ENCODE peak calls at places on chromosomes 4 and X, in four cellular contexts. L is WTC11, O is K562, R is HepG2. A is an unnamed sample.

GRCh38 chr4:173237152-173237551 is 68.5 kb downstream of the GALNT7 start:
- DNase-seq in O (peak), R (no peak), L (no peak), A (no peak)

GRCh38 chr4:138741778-138742377 is 273.7 kb upstream of the NOCT start:
- DNase-seq in L (no peak), O (no peak), R (no peak), A (no peak)

GRCh38 chr4:158787718-158788441 is 19.1 kb downstream of the FNIP2 start:
- DNase-seq in O (no peak), L (no peak), R (no peak), A (no peak)

GRCh38 chrX:42087960-42088359 is 164.6 kb upstream of the CASK start:
- DNase-seq in L (no peak), O (no peak), R (no peak), A (no peak)

GRCh38 chr4:108272046-108272445 is 103.3 kb upstream of the LEF1 start:
- DNase-seq in R (no peak), L (no peak), O (no peak), A (no peak)

GRCh38 chr4:158949094-158949493 is 153.8 kb upstream of the RAPGEF2 start:
- DNase-seq in R (no peak), O (no peak), L (no peak), A (no peak)

GRCh38 chr4:159284733-159285132 is 181.9 kb downstream of the RAPGEF2 start:
- DNase-seq in O (no peak), R (no peak), L (no peak), A (no peak)

GRCh38 chr4:167041524-167041923 is 192.8 kb downstream of the SPOCK3 start:
- DNase-seq in O (no peak), L (no peak), R (no peak), A (no peak)

GRCh38 chr4:103268746-103269145 is 70.6 kb upstream of the CENPE start:
- DNase-seq in O (no peak), R (no peak), L (no peak), A (no peak)

GRCh38 chr4:89296871-89297270 is 10.7 kb downstream of the GPRIN3 start:
- DNase-seq in O (no peak), R (no peak), L (no peak), A (no peak)

GRCh38 chr4:142656178-142656577 is 189.9 kb downstream of the INPP4B start:
- DNase-seq in O (no peak), R (no peak), L (peak), A (no peak)

GRCh38 chr4:1249148-1249730 is 309 bp upstream of the CTBP1 start:
- DNase-seq in R (peak), O (peak), L (peak), A (peak)

GRCh38 chr4:175947117-175947722 is 118.4 kb upstream of the WDR17 start:
- DNase-seq in L (no peak), O (no peak), R (peak), A (no peak)

GRCh38 chr4:118270492-118270891 is 82.3 kb downstream of the PRSS12 start:
- DNase-seq in O (no peak), L (no peak), R (peak), A (peak)

GRCh38 chr4:5635826-5636196 is 72.5 kb downstream of the EVC2 start:
- DNase-seq in L (no peak), R (no peak), O (no peak), A (no peak)

GRCh38 chrX:138756234-138756633 is 44.7 kb upstream of the FGF13 start:
- DNase-seq in R (no peak), L (peak), O (no peak), A (peak)

GRCh38 chr4:7328913-7329638 is 105.7 kb downstream of the PSAPL1 start:
- DNase-seq in R (no peak), O (no peak), L (no peak), A (no peak)

GRCh38 chr4:74675673-74676279 is 118.5 kb downstream of the BTC start:
- DNase-seq in R (peak), L (no peak), O (peak), A (peak)

GRCh38 chr4:63764400-63764799 is 644.9 kb downstream of the TECRL start:
- DNase-seq in R (no peak), O (no peak), L (no peak), A (no peak)

GRCh38 chrX:69067841-69068240 is 97.4 kb downstream of the PJA1 start:
- DNase-seq in O (no peak), R (no peak), L (no peak), A (no peak)

GRCh38 chrX:24266996-24267395 is 46.9 kb downstream of the SUPT20HL2 start:
- DNase-seq in L (no peak), O (no peak), R (no peak), A (no peak)

GRCh38 chrX:136710324-136710951 is 62.5 kb downstream of the CD40LG start:
- DNase-seq in R (no peak), O (no peak), L (no peak), A (no peak)

GRCh38 chrX:48919947-48920712 is 1.3 kb upstream of the PIM2 start:
- DNase-seq in R (no peak), L (no peak), O (peak), A (no peak)

GRCh38 chr4:41505161-41505653 is 32.8 kb upstream of the LIMCH1 start:
- DNase-seq in L (no peak), O (no peak), R (no peak), A (no peak)

GRCh38 chr4:5656415-5656814 is 51.9 kb downstream of the EVC2 start:
- DNase-seq in O (no peak), R (no peak), L (no peak), A (no peak)

GRCh38 chr4:150297861-150298474 is 219.7 kb downstream of the DCLK2 start:
- DNase-seq in L (peak), O (peak), R (peak), A (no peak)

GRCh38 chr4:28073860-28074555 is 1213.4 kb downstream of the STIM2 start:
- DNase-seq in L (peak), R (peak), O (no peak), A (no peak)

GRCh38 chrX:1246816-1247215 is 21.8 kb upstream of the CSF2RA start:
- DNase-seq in L (peak), O (peak), R (peak), A (peak)

GRCh38 chr4:158729716-158730559 is 6.7 kb upstream of the PPID start:
- DNase-seq in R (peak), L (peak), O (no peak), A (peak)

GRCh38 chr4:69831646-69832325 is 28.2 kb downstream of the SULT1E1 start:
- DNase-seq in R (peak), O (no peak), L (no peak), A (no peak)

GRCh38 chr4:119655111-119655837 is 26.7 kb upstream of the PDE5A start:
- DNase-seq in R (no peak), L (no peak), O (no peak), A (no peak)

GRCh38 chr4:180973894-180974293 is 1269.3 kb upstream of the TENM3 start:
- DNase-seq in L (no peak), R (no peak), O (no peak), A (no peak)

GRCh38 chr4:86101841-86102240 is 258.0 kb downstream of the MAPK10 start:
- DNase-seq in O (no peak), R (no peak), L (no peak), A (no peak)

GRCh38 chrX:140500427-140500826 is 4.4 kb downstream of the SOX3 start:
- DNase-seq in O (no peak), R (no peak), L (no peak), A (no peak)

GRCh38 chr4:164977243-164978164 is at the start of gene TRIM61:
- DNase-seq in R (no peak), L (peak), O (peak), A (no peak)
- TF ChIP-seq ELF4 in R (no peak), L (no peak), O (no peak), A (no peak)

GRCh38 chr4:60683357-60683756 is 516.8 kb upstream of the ADGRL3 start:
- DNase-seq in L (no peak), R (no peak), O (no peak), A (no peak)
- TF ChIP-seq ELF4 in L (no peak), R (no peak), O (no peak), A (no peak)

GRCh38 chrX:101764538-101764937 is 104.9 kb upstream of the ARMCX2 start:
- DNase-seq in R (no peak), L (no peak), O (no peak), A (peak)
- TF ChIP-seq ELF4 in R (no peak), L (no peak), O (no peak), A (no peak)

DNA sequence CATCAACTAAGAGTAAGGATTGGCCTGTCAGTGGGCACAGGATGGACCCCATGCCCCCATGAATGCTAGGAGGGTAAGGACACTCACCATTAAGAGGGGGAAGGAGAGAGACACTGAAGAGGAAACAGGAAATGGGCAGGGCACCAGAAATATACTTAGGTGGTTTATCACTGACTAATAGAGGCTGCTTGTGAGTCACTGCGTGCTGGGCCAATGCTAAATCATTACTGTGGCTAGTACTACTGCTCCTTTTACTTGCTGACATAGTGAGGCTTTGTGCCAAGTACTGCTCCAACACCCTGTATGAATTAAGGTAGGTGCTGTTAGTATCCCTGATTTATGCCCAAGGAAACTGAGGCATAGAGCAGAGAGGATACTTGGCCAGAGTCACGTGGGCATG is 130.4 kb upstream of the FRMPD4 start:
- DNase-seq in O (no peak), L (no peak), R (no peak), A (no peak)
- TF ChIP-seq ELF4 in O (no peak), L (no peak), R (no peak), A (no peak)

GRCh38 chr4:48683784-48684666 is 96.1 kb downstream of the FRYL start:
- DNase-seq in L (no peak), R (no peak), O (peak), A (no peak)
- TF ChIP-seq ELF4 in L (no peak), R (no peak), O (peak), A (no peak)